ENCODE peak calls at places on chromosomes 6 and 20, in four cellular contexts. One of them, this sample, is unnamed.

GRCh38 chr6:117605169-117605826 is 3.0 kb upstream of the GOPC start:
- DNase-seq in ovary: peak; percentile 9
- DNase-seq in transverse colon: peak; percentile 57
- DNase-seq in testis: peak; percentile 52
- DNase-seq in this sample: peak; percentile 84

GRCh38 chr6:5671162-5671561 is 335.6 kb downstream of the NRN1 start:
- DNase-seq in testis: peak; percentile 17
- DNase-seq in ovary: no peak
- DNase-seq in transverse colon: no peak
- DNase-seq in this sample: no peak

GRCh38 chr6:111715321-111715720 is 109.6 kb upstream of the TRAF3IP2 start:
- DNase-seq in ovary: no peak
- DNase-seq in testis: no peak
- DNase-seq in transverse colon: no peak
- DNase-seq in this sample: no peak

GRCh38 chr20:45629496-45630100 is at the start of gene WFDC10A:
- DNase-seq in transverse colon: peak; percentile 47
- DNase-seq in ovary: no peak
- DNase-seq in testis: peak; percentile 49
- DNase-seq in this sample: peak; percentile 19

GRCh38 chr6:37868447-37868825 is 48.9 kb downstream of the ZFAND3 start:
- DNase-seq in transverse colon: no peak
- DNase-seq in testis: no peak
- DNase-seq in ovary: no peak
- DNase-seq in this sample: no peak

GRCh38 chr6:47729019-47729418 is 30.6 kb downstream of the ADGRF4 start:
- DNase-seq in ovary: no peak
- DNase-seq in transverse colon: no peak
- DNase-seq in testis: no peak
- DNase-seq in this sample: no peak

GRCh38 chr6:32462609-32463008 is 22.9 kb downstream of the HLA-DRA start:
- DNase-seq in transverse colon: no peak
- DNase-seq in testis: no peak
- DNase-seq in ovary: no peak
- DNase-seq in this sample: no peak

GRCh38 chr20:19083136-19083621 is 129.3 kb upstream of the SLC24A3 start:
- DNase-seq in ovary: no peak
- DNase-seq in testis: no peak
- DNase-seq in transverse colon: no peak
- DNase-seq in this sample: no peak

GRCh38 chr6:4740032-4740431 is 36.2 kb upstream of the CDYL start:
- DNase-seq in ovary: no peak
- DNase-seq in testis: no peak
- DNase-seq in transverse colon: no peak
- DNase-seq in this sample: peak; percentile 25

GRCh38 chr6:144635051-144635450 is 349.9 kb downstream of the UTRN start:
- DNase-seq in ovary: no peak
- DNase-seq in transverse colon: no peak
- DNase-seq in testis: peak; percentile 30
- DNase-seq in this sample: no peak

GRCh38 chr6:101537917-101538316 is 144.4 kb downstream of the GRIK2 start:
- DNase-seq in testis: no peak
- DNase-seq in transverse colon: no peak
- DNase-seq in ovary: no peak
- DNase-seq in this sample: no peak

GRCh38 chr6:122647765-122648164 is 37.6 kb downstream of the PKIB start:
- DNase-seq in transverse colon: no peak
- DNase-seq in ovary: no peak
- DNase-seq in testis: no peak
- DNase-seq in this sample: no peak

GRCh38 chr20:51695574-51696303 is 72.5 kb downstream of the ATP9A start:
- DNase-seq in transverse colon: no peak
- DNase-seq in testis: no peak
- DNase-seq in ovary: no peak
- DNase-seq in this sample: no peak

GRCh38 chr20:2692036-2692885 is at the start of gene EBF4:
- DNase-seq in ovary: peak; percentile 83
- DNase-seq in transverse colon: peak; percentile 47
- DNase-seq in testis: peak; percentile 77
- DNase-seq in this sample: peak; percentile 21

GRCh38 chr6:2218866-2219265 is 26.5 kb downstream of the GMDS start:
- DNase-seq in testis: no peak
- DNase-seq in ovary: no peak
- DNase-seq in transverse colon: no peak
- DNase-seq in this sample: no peak

GRCh38 chr6:15483060-15483459 is 179.8 kb downstream of the DTNBP1 start:
- DNase-seq in transverse colon: no peak
- DNase-seq in testis: no peak
- DNase-seq in ovary: no peak
- DNase-seq in this sample: no peak

GRCh38 chr20:18431206-18431605 is 35.6 kb downstream of the DZANK1 start:
- DNase-seq in ovary: no peak
- DNase-seq in transverse colon: no peak
- DNase-seq in testis: peak; percentile 47
- DNase-seq in this sample: no peak

GRCh38 chr6:123434186-123434585 is 202.6 kb downstream of the TRDN start:
- DNase-seq in ovary: no peak
- DNase-seq in transverse colon: no peak
- DNase-seq in testis: no peak
- DNase-seq in this sample: no peak

GRCh38 chr6:39375405-39375804 is 52.9 kb upstream of the KCNK16 start:
- DNase-seq in ovary: no peak
- DNase-seq in transverse colon: no peak
- DNase-seq in testis: no peak
- DNase-seq in this sample: no peak

GRCh38 chr20:50354690-50355592 is 155.2 kb upstream of the PTPN1 start:
- DNase-seq in transverse colon: peak; percentile 47
- DNase-seq in ovary: no peak
- DNase-seq in testis: no peak
- DNase-seq in this sample: no peak

GRCh38 chr20:36465109-36466080 is 75.9 kb upstream of the MYL9 start:
- DNase-seq in testis: no peak
- DNase-seq in ovary: peak; percentile 29
- DNase-seq in transverse colon: peak; percentile 62
- DNase-seq in this sample: peak; percentile 48
- TF ChIP-seq POLR2A in testis: no peak
- TF ChIP-seq POLR2A in ovary: no peak
- TF ChIP-seq POLR2A in transverse colon: peak; percentile 16
- TF ChIP-seq POLR2A in this sample: no peak

DNA sequence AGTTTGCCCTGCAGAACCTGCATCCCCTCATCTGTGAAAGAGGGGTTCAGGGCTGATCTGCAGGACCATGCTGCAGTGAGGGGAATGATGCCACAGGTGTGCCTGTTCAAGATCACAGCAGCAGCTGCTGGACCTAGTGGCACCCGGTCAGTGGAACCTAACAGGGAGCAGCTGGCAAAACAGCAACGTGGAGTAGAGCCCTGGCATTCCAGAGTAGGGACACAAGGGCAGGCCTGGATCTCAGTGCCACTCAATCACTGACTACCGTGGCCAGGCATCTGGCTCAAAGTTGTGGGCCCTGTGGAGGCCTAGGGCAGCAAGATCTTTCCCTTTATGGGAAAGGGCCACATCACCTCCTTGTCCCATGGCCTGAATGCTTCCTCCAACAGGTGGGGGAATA is 62.2 kb downstream of the INSM1 start:
- DNase-seq in transverse colon: no peak
- DNase-seq in ovary: no peak
- DNase-seq in testis: no peak
- DNase-seq in this sample: no peak
- TF ChIP-seq POLR2A in transverse colon: no peak
- TF ChIP-seq POLR2A in ovary: no peak
- TF ChIP-seq POLR2A in testis: no peak
- TF ChIP-seq POLR2A in this sample: no peak

DNA sequence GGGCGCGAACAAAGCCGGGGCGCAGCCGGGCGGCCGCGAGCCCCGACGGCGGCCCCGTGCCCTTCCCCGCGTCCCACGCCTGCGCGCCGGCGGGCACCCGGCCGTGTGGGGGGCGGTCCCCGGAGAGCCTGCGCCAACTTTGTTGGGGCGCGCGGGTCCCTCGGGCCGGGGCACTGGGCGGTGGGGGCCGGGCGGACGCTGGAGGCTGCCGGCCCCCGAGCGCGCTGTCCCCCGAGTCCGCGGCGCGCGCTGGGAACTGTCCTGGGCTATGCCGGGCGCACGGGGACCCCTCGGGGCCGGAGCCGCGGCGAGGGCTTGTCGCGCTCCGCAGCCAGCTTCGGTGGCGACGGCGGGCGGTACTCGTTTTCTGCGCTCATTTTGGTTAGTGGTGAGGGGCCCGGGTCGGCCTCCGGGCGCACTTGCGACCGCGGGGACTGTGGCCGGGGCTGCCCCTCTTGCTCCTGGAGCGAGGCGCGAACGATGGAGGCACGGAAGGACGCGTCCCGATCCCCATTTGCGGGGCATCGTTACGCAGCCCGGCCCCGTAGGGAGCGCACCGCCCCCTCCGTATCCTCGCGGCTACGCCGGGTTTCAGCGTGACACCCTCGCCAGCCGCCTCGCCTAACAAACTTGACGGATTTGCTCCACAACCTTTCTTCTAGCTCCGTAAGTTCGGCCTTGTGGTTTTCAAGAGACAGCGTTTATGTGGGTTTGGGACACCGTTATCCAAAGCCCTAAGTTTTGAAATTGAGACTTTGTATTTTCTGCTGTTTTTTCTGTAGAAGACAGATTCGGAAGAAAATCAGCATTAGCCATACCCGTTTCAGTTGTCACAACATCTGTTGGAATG is 632 bp downstream of the SS18L1 start:
- DNase-seq in transverse colon: peak; percentile 62
- DNase-seq in testis: peak; percentile 66
- DNase-seq in ovary: peak; percentile 46
- DNase-seq in this sample: peak; percentile 81
- TF ChIP-seq POLR2A in transverse colon: no peak
- TF ChIP-seq POLR2A in testis: no peak
- TF ChIP-seq POLR2A in ovary: no peak
- TF ChIP-seq POLR2A in this sample: peak; percentile 40

GRCh38 chr6:89298680-89299450 is 16.2 kb downstream of the GABRR2 start:
- DNase-seq in testis: no peak
- DNase-seq in transverse colon: no peak
- DNase-seq in ovary: no peak
- DNase-seq in this sample: no peak
- TF ChIP-seq POLR2A in testis: no peak
- TF ChIP-seq POLR2A in transverse colon: no peak
- TF ChIP-seq POLR2A in ovary: no peak
- TF ChIP-seq POLR2A in this sample: no peak

GRCh38 chr6:44076366-44077200 is 50.7 kb downstream of the MRPL14 start:
- DNase-seq in testis: peak; percentile 54
- DNase-seq in transverse colon: peak; percentile 56
- DNase-seq in ovary: peak; percentile 45
- DNase-seq in this sample: no peak
- TF ChIP-seq POLR2A in testis: no peak
- TF ChIP-seq POLR2A in transverse colon: no peak
- TF ChIP-seq POLR2A in ovary: no peak
- TF ChIP-seq POLR2A in this sample: no peak

GRCh38 chr6:29886686-29887085 is 55.6 kb upstream of the HLA-A start:
- DNase-seq in testis: no peak
- DNase-seq in ovary: no peak
- DNase-seq in transverse colon: no peak
- DNase-seq in this sample: no peak

GRCh38 chr6:29887330-29887818 is 55.0 kb upstream of the HLA-A start:
- DNase-seq in ovary: peak; percentile 60
- DNase-seq in testis: peak; percentile 19
- DNase-seq in transverse colon: peak; percentile 74
- DNase-seq in this sample: no peak

GRCh38 chr6:29884261-29884660 is 56.6 kb downstream of the HLA-G start:
- DNase-seq in testis: no peak
- DNase-seq in ovary: no peak
- DNase-seq in transverse colon: no peak
- DNase-seq in this sample: no peak

GRCh38 chr6:29892696-29893095 is 49.6 kb upstream of the HLA-A start:
- DNase-seq in ovary: no peak
- DNase-seq in testis: no peak
- DNase-seq in transverse colon: no peak
- DNase-seq in this sample: no peak

GRCh38 chr6:29887819-29888581 is 54.3 kb upstream of the HLA-A start:
- DNase-seq in testis: peak; percentile 53
- DNase-seq in ovary: peak; percentile 86
- DNase-seq in transverse colon: peak; percentile 94
- DNase-seq in this sample: peak; percentile 31
- TF ChIP-seq POLR2A in testis: no peak
- TF ChIP-seq POLR2A in ovary: peak; percentile 26
- TF ChIP-seq POLR2A in transverse colon: peak; percentile 9
- TF ChIP-seq POLR2A in this sample: no peak

DNA sequence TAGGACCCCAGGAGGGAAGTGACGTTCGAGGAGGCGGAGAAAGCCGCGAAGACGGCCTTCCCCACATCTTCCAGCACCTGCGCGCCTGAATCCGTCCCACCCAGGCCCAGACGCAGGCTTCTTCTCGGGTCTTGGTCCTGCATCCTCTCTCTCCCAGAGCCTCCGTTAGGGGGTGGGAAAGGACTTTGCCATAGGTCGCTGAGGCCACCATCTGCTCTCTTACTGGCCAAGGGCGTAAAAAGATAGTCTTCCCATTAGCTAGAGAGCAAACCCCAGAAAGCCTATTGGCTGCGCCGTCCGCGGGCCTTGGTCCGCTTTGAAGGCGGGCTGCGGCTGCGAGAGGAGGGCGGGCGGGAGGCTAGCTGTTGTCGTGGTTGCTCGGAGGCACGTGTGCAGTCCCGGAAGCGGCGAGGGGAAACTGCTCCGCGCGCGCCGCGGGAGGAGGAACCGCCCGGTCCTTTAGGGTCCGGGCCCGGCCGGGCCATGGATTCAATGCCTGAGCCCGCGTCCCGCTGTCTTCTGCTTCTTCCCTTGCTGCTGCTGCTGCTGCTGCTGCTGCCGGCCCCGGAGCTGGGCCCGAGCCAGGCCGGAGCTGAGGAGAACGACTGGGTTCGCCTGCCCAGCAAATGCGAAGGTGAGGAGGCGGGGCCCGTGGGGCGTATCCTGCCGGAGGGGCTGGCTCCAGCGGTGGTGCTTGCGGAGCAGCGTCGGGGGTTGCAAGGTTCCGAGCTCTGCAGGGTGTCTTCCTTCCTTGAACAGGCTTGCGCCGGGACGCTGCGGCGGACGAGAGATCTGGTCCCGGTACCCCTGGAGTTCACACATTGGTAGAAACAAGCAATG is at the start of gene CNPY3:
- DNase-seq in ovary: peak; percentile 88
- DNase-seq in transverse colon: peak; percentile 96
- DNase-seq in testis: peak; percentile 96
- DNase-seq in this sample: peak; percentile 97
- TF ChIP-seq POLR2A in ovary: peak; percentile 46
- TF ChIP-seq POLR2A in transverse colon: peak; percentile 86
- TF ChIP-seq POLR2A in testis: no peak
- TF ChIP-seq POLR2A in this sample: peak; percentile 91

GRCh38 chr20:13784271-13784892 is 337 bp downstream of the ESF1 start:
- DNase-seq in ovary: no peak
- DNase-seq in transverse colon: no peak
- DNase-seq in testis: no peak
- DNase-seq in this sample: no peak
- TF ChIP-seq POLR2A in ovary: no peak
- TF ChIP-seq POLR2A in transverse colon: no peak
- TF ChIP-seq POLR2A in testis: no peak
- TF ChIP-seq POLR2A in this sample: no peak

This sample was measured in erythroblast.